ENCODE peak calls at places on chromosomes 4 and X, in ten cellular contexts. B is GM12864, K is GM23338, X is GM12865, H is BJ, C is ovary, G is suprapubic skin, R is fibroblast of mammary gland, L is progenitor cell of endocrine pancreas, Z is right lobe of liver. J is an unnamed sample.

GRCh38 chr4:79198886-79199591 is 126.8 kb downstream of the NAA11 start:
- DNase-seq in B (no peak), Z (no peak), X (no peak), H (no peak), L (no peak), K (no peak), R (no peak), C (no peak), G (no peak), J (no peak)

GRCh38 chr4:81260443-81261102 is 45.6 kb upstream of the PRKG2 start:
- DNase-seq in C (no peak), H (no peak), R (peak; percentile 26), Z (no peak), X (no peak), K (peak; percentile 86), G (no peak), B (no peak), L (no peak), J (no peak)

GRCh38 chr4:182019148-182019652 is 224.0 kb upstream of the TENM3 start:
- DNase-seq in B (peak; percentile 58), H (no peak), Z (no peak), C (no peak), X (peak; percentile 93), R (no peak), G (no peak), K (no peak), L (no peak), J (no peak)

GRCh38 chrX:41334866-41335589 is 1.1 kb downstream of the DDX3X start:
- DNase-seq in Z (peak; percentile 81), X (peak; percentile 63), K (peak; percentile 43), C (peak; percentile 83), R (peak; percentile 58), B (no peak), H (no peak), L (peak; percentile 12), G (peak; percentile 83), J (no peak)

GRCh38 chr4:117793786-117794369 is 240.4 kb upstream of the NDST3 start:
- DNase-seq in C (peak; percentile 17), R (no peak), X (no peak), B (no peak), H (no peak), K (no peak), G (no peak), L (no peak), Z (no peak), J (no peak)

GRCh38 chr4:107719211-107719926 is 665 bp downstream of the PAPSS1 start:
- DNase-seq in H (no peak), X (peak; percentile 51), R (peak; percentile 33), C (no peak), L (no peak), K (peak; percentile 71), B (no peak), G (no peak), Z (no peak), J (no peak)

GRCh38 chrX:16130707-16131106 is 7.3 kb downstream of the GRPR start:
- DNase-seq in R (no peak), L (no peak), C (no peak), Z (no peak), G (no peak), H (no peak), X (no peak), K (no peak), B (no peak), J (no peak)

GRCh38 chr4:53935780-53936179 is 128.6 kb downstream of the CHIC2 start:
- DNase-seq in C (no peak), Z (no peak), H (peak; percentile 46), L (no peak), G (no peak), X (no peak), R (peak; percentile 83), B (no peak), K (no peak), J (no peak)

GRCh38 chr4:2320152-2320551 is 58.2 kb upstream of the MXD4 start:
- DNase-seq in C (no peak), G (no peak), K (no peak), Z (no peak), H (no peak), B (no peak), R (no peak), X (no peak), L (peak; percentile 6), J (no peak)

GRCh38 chr4:150315691-150316090 is 237.4 kb downstream of the DCLK2 start:
- DNase-seq in L (no peak), R (no peak), G (no peak), B (no peak), K (no peak), H (no peak), C (no peak), X (no peak), Z (no peak), J (no peak)

GRCh38 chr4:150363721-150364688 is 217.9 kb upstream of the MAB21L2 start:
- DNase-seq in B (no peak), H (no peak), L (no peak), R (no peak), X (peak; percentile 10), G (no peak), C (no peak), K (no peak), Z (no peak), J (no peak)

GRCh38 chrX:17475820-17476219 is 100.8 kb downstream of the NHS start:
- DNase-seq in R (peak; percentile 21), C (no peak), H (no peak), Z (no peak), B (no peak), X (no peak), K (no peak), G (no peak), L (no peak), J (no peak)

DNA sequence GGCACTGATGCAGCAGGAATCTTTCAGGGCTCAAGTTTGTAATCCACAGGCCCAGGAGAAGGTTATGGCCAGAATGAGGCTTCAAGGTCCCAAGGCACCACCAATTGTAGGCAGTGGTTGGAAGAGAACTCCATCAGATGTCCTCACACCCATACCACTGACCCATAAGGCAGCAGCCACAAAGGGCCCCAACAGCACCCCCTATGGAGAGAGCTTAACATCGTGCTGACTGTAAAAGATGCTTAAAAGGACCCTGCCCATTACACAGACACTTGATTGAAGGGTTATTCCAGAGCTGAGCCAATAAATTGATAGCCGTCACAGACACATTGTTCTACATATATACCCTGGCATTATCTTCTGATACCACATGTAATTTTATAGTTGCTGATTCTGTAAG is 113.7 kb downstream of the SOWAHB start:
- DNase-seq in L (no peak), H (no peak), G (no peak), K (peak; percentile 63), X (peak; percentile 40), R (peak; percentile 21), B (no peak), Z (no peak), C (no peak), J (no peak)
- TF ChIP-seq CTCF in L (no peak), H (peak; percentile 10), G (no peak), K (peak; percentile 60), X (peak; percentile 33), R (peak; percentile 26), B (peak; percentile 37), Z (no peak), C (no peak), J (no peak)

GRCh38 chr4:14871676-14872430 is 130.4 kb upstream of the CPEB2 start:
- DNase-seq in K (peak; percentile 72), G (no peak), Z (no peak), R (peak; percentile 40), L (no peak), X (peak; percentile 71), H (no peak), C (no peak), B (no peak), J (no peak)
- TF ChIP-seq CTCF in K (peak; percentile 67), G (no peak), Z (peak; percentile 51), R (peak; percentile 30), L (peak; percentile 29), X (peak; percentile 53), H (peak; percentile 31), C (no peak), B (peak; percentile 62), J (peak; percentile 41)

GRCh38 chrX:2767631-2768455 is 16.0 kb downstream of the XG start:
- DNase-seq in L (no peak), H (no peak), Z (no peak), C (no peak), X (no peak), G (peak; percentile 89), R (peak; percentile 63), B (no peak), K (peak; percentile 29), J (no peak)

GRCh38 chrX:2769615-2770014 is 17.8 kb downstream of the XG start:
- DNase-seq in L (no peak), B (no peak), Z (no peak), X (no peak), H (no peak), C (no peak), R (no peak), G (no peak), K (no peak), J (no peak)

GRCh38 chrX:2761246-2761645 is 9.4 kb downstream of the XG start:
- DNase-seq in X (no peak), K (no peak), Z (no peak), R (no peak), L (no peak), G (no peak), H (no peak), B (no peak), C (no peak), J (no peak)

GRCh38 chrX:2766921-2767320 is 15.1 kb downstream of the XG start:
- DNase-seq in Z (no peak), L (no peak), R (peak; percentile 46), C (no peak), X (no peak), H (no peak), G (no peak), K (no peak), B (no peak), J (no peak)

DNA sequence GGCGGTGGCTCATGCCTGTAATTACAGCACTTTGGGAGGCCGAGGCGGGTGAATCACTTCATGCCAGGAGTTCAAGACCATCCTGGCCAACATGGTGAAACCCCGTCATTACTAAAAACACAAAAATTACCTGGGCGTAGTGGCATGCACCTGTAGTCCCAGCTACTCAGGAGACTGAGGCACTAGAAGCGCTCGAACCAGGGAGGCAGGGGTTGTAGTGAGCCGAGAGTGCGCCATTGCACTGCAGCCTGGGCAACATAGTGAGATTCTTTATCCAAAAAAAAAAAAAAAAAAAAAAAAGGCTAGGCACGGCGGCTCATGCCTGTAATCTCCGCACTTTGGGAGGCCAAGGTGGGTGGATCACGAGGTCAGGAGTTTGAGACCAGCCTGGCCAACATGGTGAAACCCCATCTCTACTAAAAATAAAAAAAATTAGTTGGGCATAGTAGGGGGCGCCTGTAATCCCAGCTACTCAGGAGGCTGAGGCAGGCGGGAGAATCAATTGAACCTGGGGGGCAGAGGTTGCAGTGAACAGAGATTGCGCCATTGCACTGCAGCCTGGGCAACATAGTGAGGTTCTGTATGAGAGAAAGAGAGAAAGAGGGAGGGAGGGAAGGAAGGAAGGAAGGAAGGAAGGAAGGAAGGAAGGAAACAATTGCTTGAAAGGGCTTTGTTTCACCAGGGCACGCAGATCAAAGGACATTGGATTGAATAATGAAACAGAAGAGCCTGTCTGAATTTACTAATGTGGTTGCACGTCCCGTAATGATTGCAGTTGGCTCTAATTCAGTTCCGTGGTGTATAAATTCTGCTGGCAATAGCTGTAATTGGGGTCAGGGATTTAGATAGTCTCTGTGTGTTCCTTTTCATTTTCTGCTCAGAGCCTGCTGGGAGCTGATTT is 13.2 kb downstream of the XG start:
- DNase-seq in C (no peak), R (no peak), L (no peak), Z (no peak), G (no peak), H (no peak), K (no peak), B (no peak), X (no peak), J (no peak)
- TF ChIP-seq CTCF in C (no peak), R (no peak), L (no peak), Z (no peak), G (no peak), H (no peak), K (no peak), B (no peak), X (no peak), J (no peak)

GRCh38 chr4:126627255-126627654 is 1005.5 kb upstream of the INTU start:
- DNase-seq in Z (no peak), X (peak; percentile 8), B (no peak), C (no peak), K (peak; percentile 70), L (no peak), H (no peak), R (peak; percentile 50), G (no peak), J (no peak)
- TF ChIP-seq CTCF in Z (no peak), X (peak; percentile 15), B (peak; percentile 12), C (no peak), K (peak; percentile 81), L (peak; percentile 43), H (peak; percentile 63), R (peak; percentile 68), G (no peak), J (peak; percentile 49)

J was measured in type B pancreatic cell.